ENCODE peak calls at places on chromosomes 2 and 18, in seven cellular contexts. Y, J, D, M, H, B and T are unnamed samples.

GRCh38 chr2:68281988-68282387 is 29.7 kb upstream of the PPP3R1 start:
- DNase-seq in D (no peak), Y (no peak), M (no peak), H (no peak), B (no peak), J (no peak), T (no peak)

GRCh38 chr2:127048618-127048935 is 58.4 kb downstream of the BIN1 start:
- DNase-seq in H (peak), B (no peak), Y (no peak), J (no peak), M (no peak), D (no peak), T (no peak)

GRCh38 chr2:156883828-156884615 is 373.5 kb upstream of the GALNT5 start:
- DNase-seq in Y (no peak), J (no peak), M (peak), B (peak), H (no peak), D (no peak), T (peak)

GRCh38 chr2:2830576-2830975 is 499.5 kb upstream of the MYT1L start:
- DNase-seq in J (no peak), Y (no peak), M (no peak), B (no peak), H (no peak), D (no peak), T (no peak)

GRCh38 chr2:162782138-162782537 is 56.4 kb downstream of the KCNH7 start:
- DNase-seq in H (no peak), Y (no peak), J (no peak), B (no peak), D (no peak), M (no peak), T (no peak)

GRCh38 chr18:8499810-8500663 is 109.2 kb upstream of the RAB12 start:
- DNase-seq in J (no peak), D (no peak), M (no peak), Y (no peak), B (no peak), H (no peak), T (no peak)

GRCh38 chr2:148990968-148991367 is 47.5 kb upstream of the LYPD6B start:
- DNase-seq in B (no peak), H (no peak), J (no peak), M (no peak), D (no peak), Y (no peak), T (no peak)

GRCh38 chr18:32072321-32072720 is 19.4 kb upstream of the RNF138 start:
- DNase-seq in B (peak), H (no peak), J (no peak), D (no peak), Y (no peak), M (no peak), T (no peak)

GRCh38 chr2:46485002-46485401 is 5.6 kb downstream of the TMEM247 start:
- DNase-seq in J (no peak), D (no peak), Y (no peak), M (no peak), H (no peak), B (no peak), T (no peak)

GRCh38 chr2:239276813-239277193 is 124.0 kb downstream of the HDAC4 start:
- DNase-seq in B (no peak), J (peak), Y (no peak), H (peak), M (no peak), D (no peak), T (no peak)

GRCh38 chr2:1638281-1638860 is 105.9 kb downstream of the PXDN start:
- DNase-seq in J (peak), D (no peak), Y (no peak), H (no peak), M (no peak), B (no peak), T (no peak)

GRCh38 chr2:233143700-233144331 is 83.7 kb downstream of the INPP5D start:
- DNase-seq in D (no peak), M (no peak), B (no peak), H (no peak), Y (no peak), J (no peak), T (no peak)

GRCh38 chr18:34709104-34709503 is 994 bp upstream of the DTNA start:
- DNase-seq in J (no peak), Y (no peak), B (peak), D (peak), M (peak), H (peak), T (peak)

GRCh38 chr18:50079571-50080295 is 115.2 kb downstream of the MYO5B start:
- DNase-seq in J (peak), Y (no peak), H (peak), D (no peak), M (no peak), B (no peak), T (no peak)

GRCh38 chr2:41657231-41657630 is 390.6 kb upstream of the PKDCC start:
- DNase-seq in B (peak), J (no peak), Y (no peak), D (no peak), M (no peak), H (no peak), T (no peak)

GRCh38 chr18:5895886-5896740 is 791 bp upstream of the TMEM200C start:
- DNase-seq in D (no peak), B (no peak), H (peak), M (peak), Y (peak), J (peak), T (peak)

GRCh38 chr2:122535960-122536517 is 780.6 kb downstream of the TSN start:
- DNase-seq in H (no peak), D (no peak), M (no peak), Y (no peak), B (no peak), J (no peak), T (no peak)

GRCh38 chr2:214471990-214472389 is 61.1 kb downstream of the VWC2L start:
- DNase-seq in H (no peak), M (no peak), D (no peak), Y (no peak), B (no peak), J (no peak), T (peak)

GRCh38 chr2:20048488-20049443 is 2.7 kb downstream of the LAPTM4A start:
- DNase-seq in Y (peak), M (no peak), B (peak), H (no peak), D (no peak), J (no peak), T (no peak)

GRCh38 chr2:67625178-67625577 is 228.0 kb downstream of the ETAA1 start:
- DNase-seq in B (peak), M (peak), J (no peak), Y (no peak), D (no peak), H (no peak), T (no peak)

GRCh38 chr2:111227716-111228141 is 107.0 kb downstream of the BCL2L11 start:
- DNase-seq in J (no peak), M (peak), D (peak), H (no peak), B (peak), Y (peak), T (peak)

GRCh38 chr2:69645926-69646325 is 2.4 kb upstream of the AAK1 start:
- DNase-seq in B (no peak), J (no peak), M (no peak), Y (no peak), D (no peak), H (no peak), T (no peak)

GRCh38 chr2:40773291-40773690 is 321.4 kb upstream of the SLC8A1 start:
- DNase-seq in M (no peak), B (no peak), J (no peak), H (no peak), D (no peak), Y (peak), T (no peak)

GRCh38 chr2:218721934-218722333 is 11.3 kb downstream of the TTLL4 start:
- DNase-seq in B (no peak), H (no peak), J (no peak), Y (no peak), M (no peak), D (no peak), T (no peak)

GRCh38 chr2:218727502-218728165 is 17.0 kb downstream of the TTLL4 start:
- DNase-seq in J (no peak), M (peak), Y (no peak), H (no peak), D (no peak), B (peak), T (peak)

GRCh38 chr2:218722419-218722818 is 11.8 kb downstream of the TTLL4 start:
- DNase-seq in D (no peak), Y (no peak), H (no peak), J (no peak), M (no peak), B (no peak), T (no peak)

GRCh38 chr2:218722876-218723477 is 12.3 kb downstream of the TTLL4 start:
- DNase-seq in J (no peak), D (no peak), Y (no peak), B (no peak), H (no peak), M (no peak), T (no peak)

DNA sequence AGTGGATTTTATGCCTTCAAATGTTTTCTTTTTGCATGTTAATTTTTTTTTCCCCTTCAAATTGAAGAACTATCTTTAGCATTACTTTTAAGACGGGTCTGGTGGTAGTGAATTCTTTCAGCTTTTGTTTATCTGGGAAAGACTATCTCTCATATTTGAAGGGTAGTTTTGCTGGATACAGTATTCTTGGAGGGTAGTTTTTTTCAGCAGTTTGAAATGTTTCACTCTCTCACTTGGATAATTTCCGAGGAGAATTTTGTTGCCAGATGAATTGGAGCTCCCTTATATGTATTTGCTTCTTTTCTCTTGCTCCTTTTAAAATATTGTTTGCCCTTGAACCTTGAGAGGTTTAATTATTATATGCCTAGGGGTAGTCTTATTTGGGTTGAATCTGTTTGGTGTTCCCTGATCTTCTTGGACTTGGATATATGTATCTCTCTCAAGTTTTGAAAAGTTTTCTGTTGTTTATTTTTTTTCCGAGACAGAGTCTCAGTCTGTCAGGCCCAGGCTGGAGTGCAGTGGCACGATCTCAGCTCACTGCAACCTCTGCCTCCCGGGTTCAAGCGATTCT is 15.5 kb downstream of the TTLL4 start:
- DNase-seq in M (no peak), B (no peak), D (no peak), Y (no peak), J (no peak), H (no peak), T (no peak)
- TF ChIP-seq CTCF in M (no peak), B (no peak), D (no peak), Y (no peak), J (no peak), H (no peak), T (no peak)

GRCh38 chr2:84879595-84880394 is 1.1 kb downstream of the TRABD2A start:
- DNase-seq in H (no peak), B (no peak), D (no peak), J (no peak), Y (peak), M (no peak), T (no peak)
- H3K4me3 ChIP-seq in H (no peak), B (peak), D (no peak), J (peak), Y (peak), M (peak), T (peak)

GRCh38 chr2:180356676-180357075 is 349.6 kb upstream of the CWC22 start:
- DNase-seq in M (no peak), J (no peak), D (no peak), B (no peak), Y (no peak), H (no peak), T (no peak)

GRCh38 chr2:180358458-180358857 is 351.4 kb upstream of the CWC22 start:
- DNase-seq in J (no peak), B (no peak), H (no peak), D (no peak), M (no peak), Y (no peak), T (no peak)

GRCh38 chr2:180364719-180365118 is 357.6 kb upstream of the CWC22 start:
- DNase-seq in Y (no peak), D (no peak), M (no peak), B (no peak), H (no peak), J (no peak), T (no peak)

GRCh38 chr2:180360283-180360618 is 353.2 kb upstream of the CWC22 start:
- DNase-seq in J (no peak), B (no peak), M (no peak), H (no peak), Y (no peak), D (no peak), T (no peak)

DNA sequence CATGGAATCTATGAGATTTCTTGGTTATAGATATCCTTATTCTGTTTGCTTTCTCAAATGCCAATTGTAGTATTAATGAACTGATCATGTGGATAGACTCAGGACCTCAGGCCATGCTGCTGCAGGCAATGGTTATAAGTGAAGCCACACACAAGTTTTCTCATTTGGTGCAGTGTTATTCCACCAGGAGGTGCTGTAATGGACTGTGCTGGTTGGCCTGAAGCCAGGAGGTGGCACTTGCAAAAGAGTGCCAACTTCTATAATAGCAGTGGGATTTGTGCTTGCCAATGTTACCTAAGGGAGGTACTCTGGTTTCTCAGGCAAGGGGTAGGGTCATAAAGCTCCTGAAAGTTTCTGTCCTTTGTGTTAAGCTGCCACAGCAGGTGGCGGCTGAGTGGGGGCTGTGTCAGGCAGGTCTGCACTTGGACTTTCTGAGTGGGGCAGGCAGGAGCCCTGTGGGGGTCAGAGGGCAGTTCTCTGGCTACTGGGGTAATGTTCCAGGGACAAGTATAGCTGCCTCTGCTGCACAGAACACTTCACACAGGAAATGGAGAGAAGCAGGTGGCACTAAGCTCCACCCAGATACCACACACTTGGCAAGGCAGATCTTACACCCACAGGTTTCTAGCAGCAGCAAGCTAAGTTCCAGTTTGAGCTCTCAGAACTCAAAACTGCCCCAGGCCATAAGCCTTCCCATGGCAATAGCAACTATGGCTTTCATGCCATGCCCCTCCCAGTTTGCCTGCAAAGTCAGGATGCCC is 352.6 kb upstream of the CWC22 start:
- DNase-seq in H (no peak), B (no peak), M (no peak), D (no peak), Y (no peak), J (no peak), T (no peak)
- TF ChIP-seq CTCF in H (no peak), B (no peak), M (no peak), D (peak), Y (peak), J (no peak), T (no peak)

DNA sequence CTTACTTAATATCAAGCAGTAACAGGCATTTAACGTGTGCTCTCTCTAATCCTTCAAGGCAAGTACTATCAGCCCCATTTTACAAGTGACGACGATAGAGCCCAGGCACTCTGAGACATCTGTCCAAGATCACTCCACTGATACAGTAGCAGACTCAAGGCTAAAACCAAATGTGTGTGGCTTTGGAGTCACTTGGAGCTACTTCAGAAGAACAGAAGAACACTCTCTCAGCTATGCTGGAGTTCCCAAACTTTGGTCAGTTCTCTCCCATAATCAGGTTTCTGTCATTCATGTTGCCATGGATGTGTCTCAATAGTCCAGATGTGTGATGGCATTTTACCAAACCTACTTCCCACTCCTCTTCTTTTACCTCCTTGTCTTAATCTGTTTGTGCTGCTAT is 39.6 kb downstream of the PID1 start:
- DNase-seq in D (no peak), M (no peak), Y (no peak), B (no peak), H (no peak), J (no peak), T (no peak)
- H3K4me3 ChIP-seq in D (no peak), M (no peak), Y (no peak), B (no peak), H (no peak), J (no peak), T (no peak)

GRCh38 chr2:98867539-98868309 is 68.3 kb downstream of the CRACDL start:
- DNase-seq in Y (no peak), H (no peak), D (no peak), M (peak), J (no peak), B (peak), T (no peak)
- TF ChIP-seq CTCF in Y (no peak), H (no peak), D (no peak), M (no peak), J (no peak), B (no peak), T (no peak)

GRCh38 chr18:22934789-22935188 is 1.7 kb downstream of the RBBP8 start:
- DNase-seq in H (no peak), J (no peak), Y (no peak), M (no peak), D (no peak), B (no peak), T (no peak)
- H3K4me3 ChIP-seq in H (no peak), J (no peak), Y (peak), M (no peak), D (no peak), B (no peak), T (no peak)